ENCODE peak calls at places on chromosomes 2 and 18, in seven cellular contexts. I is A549, O is H9, A is lower lobe of right lung, Z is ascending aorta, D is Peyer's patch, P is upper lobe of right lung. E is an unnamed sample. For H3K9me3, the result is how much of the 10 kb centered on the place peaks cover.

GRCh38 chr2:187547353-187547979 is 6.8 kb downstream of the TFPI start:
- DNase-seq in D (peak), Z (peak), I (peak), A (no peak), P (no peak), O (no peak), E (no peak)

GRCh38 chr2:212451786-212452200 is 86.8 kb downstream of the ERBB4 start:
- DNase-seq in A (no peak), Z (no peak), I (peak), P (no peak), O (no peak), D (no peak), E (no peak)

GRCh38 chr2:140892429-140892828 is 1238.4 kb downstream of the LRP1B start:
- DNase-seq in P (no peak), A (no peak), D (no peak), Z (no peak), O (no peak), I (no peak), E (no peak)

GRCh38 chr2:166126014-166126639 is 1.7 kb downstream of the SCN1A start:
- DNase-seq in P (peak), D (no peak), A (peak), O (no peak), Z (no peak), I (no peak), E (no peak)

GRCh38 chr2:127101756-127102463 is 5.0 kb downstream of the BIN1 start:
- DNase-seq in I (no peak), D (peak), Z (peak), A (peak), P (no peak), O (no peak), E (no peak)

GRCh38 chr2:234368861-234369261 is 128.0 kb downstream of the ARL4C start:
- DNase-seq in O (no peak), D (peak), A (no peak), Z (no peak), I (peak), P (no peak), E (peak)

GRCh38 chr2:106160786-106161261 is 33.3 kb downstream of the UXS1 start:
- DNase-seq in I (no peak), D (peak), Z (no peak), A (no peak), O (no peak), P (no peak), E (no peak)

GRCh38 chr2:56523815-56524214 is 340.0 kb downstream of the CCDC85A start:
- DNase-seq in I (no peak), P (no peak), O (no peak), A (no peak), D (no peak), Z (no peak), E (no peak)

GRCh38 chr2:73998451-73998850 is 13.7 kb downstream of the TET3 start:
- DNase-seq in P (no peak), Z (no peak), D (no peak), O (no peak), I (no peak), A (no peak), E (peak)

GRCh38 chr18:50465211-50466153 is 90.6 kb downstream of the SKA1 start:
- DNase-seq in I (no peak), A (no peak), D (no peak), Z (no peak), O (no peak), P (no peak), E (no peak)

GRCh38 chr2:216921057-216921456 is 61.2 kb upstream of the TNP1 start:
- DNase-seq in O (no peak), P (no peak), A (no peak), D (no peak), I (no peak), Z (no peak), E (no peak)

GRCh38 chr2:214593723-214594122 is 182.9 kb downstream of the VWC2L start:
- DNase-seq in D (no peak), P (no peak), I (peak), Z (no peak), O (peak), A (no peak), E (no peak)

DNA sequence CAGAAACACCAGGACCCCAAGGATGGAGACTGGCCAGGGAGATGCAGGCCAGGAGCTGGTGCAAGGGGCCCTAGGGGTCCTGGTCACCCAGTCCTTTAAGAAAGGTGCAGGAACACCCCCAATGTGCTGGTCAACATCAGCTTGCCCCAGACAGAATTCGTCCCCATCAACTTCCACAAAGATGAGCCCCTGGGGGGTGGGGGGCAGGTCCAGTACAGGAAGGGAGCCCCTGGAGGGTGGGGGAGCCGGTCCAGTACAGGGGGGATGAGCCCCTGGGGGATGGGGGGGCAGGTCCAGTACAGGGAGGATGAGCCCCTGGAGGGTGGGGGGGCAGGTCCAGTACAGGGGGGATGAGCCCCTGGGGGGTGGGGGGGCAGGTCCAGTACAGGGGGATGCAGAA is 160.7 kb upstream of the SALL3 start:
- DNase-seq in O (peak), Z (no peak), P (no peak), D (no peak), A (no peak), I (no peak), E (no peak)
- H3K9me3 ChIP-seq in O (under half), Z (under half), P (under half), D (under half), A (under half), I (under half), E (under half)

GRCh38 chr2:164515746-164516145 is 105.5 kb downstream of the GRB14 start:
- DNase-seq in P (no peak), A (no peak), D (no peak), Z (no peak), I (no peak), O (no peak), E (no peak)
- H3K9me3 ChIP-seq in P (under half), A (under half), D (under half), Z (under half), I (under half), O (under half), E (under half)

DNA sequence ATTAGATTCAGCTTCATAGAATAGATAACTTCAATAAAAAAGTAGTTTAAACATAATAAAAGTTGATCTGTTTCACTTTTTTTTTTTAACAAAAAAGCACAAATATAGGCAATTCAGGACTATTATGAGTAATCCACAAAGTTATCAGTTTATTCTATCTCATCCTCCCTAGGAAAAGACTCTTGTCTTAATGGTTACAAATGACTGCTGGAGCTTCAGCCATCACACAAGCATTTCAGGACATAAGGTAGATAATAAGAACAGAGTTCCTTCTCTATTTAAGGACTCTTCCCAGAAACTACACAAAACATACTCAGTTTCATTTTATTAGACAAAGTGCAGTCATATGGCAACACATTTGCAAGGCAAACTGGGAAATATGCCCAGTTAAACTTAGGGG is 357.6 kb upstream of the SETBP1 start:
- DNase-seq in I (no peak), O (no peak), Z (no peak), A (no peak), D (no peak), P (no peak), E (no peak)
- H3K9me3 ChIP-seq in I (under half), O (under half), Z (under half), A (under half), D (under half), P (under half), E (under half)

DNA sequence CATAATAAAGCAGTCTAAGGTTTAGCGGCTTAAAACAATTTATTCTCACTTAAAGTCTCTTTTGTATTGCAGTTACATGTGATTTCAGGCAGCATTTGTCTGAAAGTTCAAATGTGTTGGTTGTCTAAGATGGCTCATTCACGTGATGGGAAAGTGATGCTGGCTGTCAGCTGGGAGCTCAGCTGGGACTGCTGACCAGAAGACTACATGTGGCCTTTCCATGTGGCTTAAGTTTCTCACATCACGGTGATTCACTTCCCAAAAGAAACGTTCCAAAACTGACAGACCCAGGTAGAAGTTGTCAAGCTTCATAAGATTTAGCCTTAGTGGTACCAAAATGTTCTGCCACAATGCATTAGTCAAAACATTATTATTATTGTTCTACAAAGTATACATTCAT is 76.9 kb downstream of the TMEM131 start:
- DNase-seq in I (no peak), A (no peak), D (no peak), O (no peak), Z (no peak), P (no peak), E (no peak)
- H3K9me3 ChIP-seq in I (under half), A (under half), D (under half), O (under half), Z (under half), P (under half), E (under half)